ENCODE peak calls at places on chromosomes 6 and 20, in seven cellular contexts. P is choroid plexus epithelial cell; E is ascending aorta; I is nephron progenitor cell; Y is GM23338; N is CD8-positive, alpha-beta T cell; L is GM12865. V is an unnamed sample.

GRCh38 chr6:4723383-4723782 is 52.8 kb upstream of the CDYL start:
- DNase-seq in P (peak), Y (peak), L (no peak), N (peak), I (no peak), E (no peak), V (no peak)

GRCh38 chr6:63672582-63673129 is 37.1 kb downstream of the PHF3 start:
- DNase-seq in P (no peak), Y (no peak), N (no peak), I (no peak), L (peak), E (no peak), V (no peak)

GRCh38 chr20:49987015-49987867 is 4.5 kb downstream of the SNAI1 start:
- DNase-seq in L (no peak), N (no peak), E (no peak), Y (no peak), P (peak), I (no peak), V (no peak)

GRCh38 chr6:69069881-69070280 is 434.8 kb downstream of the ADGRB3 start:
- DNase-seq in Y (no peak), L (no peak), P (peak), I (no peak), E (no peak), N (no peak), V (no peak)

GRCh38 chr6:150233797-150234399 is 91.1 kb downstream of the PPP1R14C start:
- DNase-seq in N (no peak), P (no peak), Y (no peak), I (no peak), E (no peak), L (no peak), V (no peak)

GRCh38 chr6:33826537-33826936 is 22.7 kb upstream of the MLN start:
- DNase-seq in L (no peak), I (no peak), Y (no peak), E (no peak), N (no peak), P (no peak), V (no peak)

GRCh38 chr6:77353129-77353528 is 110.2 kb downstream of the HTR1B start:
- DNase-seq in N (no peak), Y (no peak), E (no peak), I (no peak), L (no peak), P (no peak), V (no peak)

GRCh38 chr6:35213824-35214756 is at the start of gene SCUBE3:
- DNase-seq in E (no peak), N (no peak), I (peak), Y (peak), P (peak), L (peak), V (peak)

GRCh38 chr6:55456016-55456415 is 123.0 kb downstream of the HMGCLL1 start:
- DNase-seq in P (no peak), I (no peak), Y (no peak), E (no peak), N (no peak), L (no peak), V (no peak)

GRCh38 chr20:23357767-23358562 is 4.0 kb upstream of the GZF1 start:
- DNase-seq in N (peak), Y (peak), P (peak), I (peak), L (peak), E (peak), V (peak)
- TF ChIP-seq CTCF in N (no peak), Y (no peak), P (no peak), I (no peak), L (peak), E (no peak), V (peak)

GRCh38 chr6:167465497-167465896 is 140.6 kb downstream of the TTLL2 start:
- DNase-seq in P (no peak), I (no peak), E (no peak), Y (no peak), N (no peak), L (no peak), V (no peak)
- TF ChIP-seq CTCF in P (no peak), I (no peak), E (no peak), Y (no peak), N (no peak), L (no peak), V (no peak)

GRCh38 chr6:98844244-98845161 is 10.1 kb downstream of the POU3F2 start:
- DNase-seq in P (no peak), E (no peak), L (no peak), I (peak), Y (no peak), N (no peak), V (peak)

GRCh38 chr6:98847767-98848538 is 13.6 kb downstream of the POU3F2 start:
- DNase-seq in P (no peak), E (no peak), Y (peak), L (no peak), N (no peak), I (no peak), V (peak)

GRCh38 chr6:98845201-98846020 is 11.0 kb downstream of the POU3F2 start:
- DNase-seq in Y (peak), N (peak), P (peak), I (peak), E (no peak), L (peak), V (peak)

GRCh38 chr6:98847392-98847766 is 13.0 kb downstream of the POU3F2 start:
- DNase-seq in N (no peak), L (no peak), Y (peak), E (no peak), P (no peak), I (no peak), V (no peak)

GRCh38 chr6:98846021-98846380 is 11.6 kb downstream of the POU3F2 start:
- DNase-seq in E (no peak), I (no peak), L (no peak), P (no peak), Y (no peak), N (no peak), V (no peak)
- TF ChIP-seq CTCF in E (no peak), I (no peak), L (no peak), P (no peak), Y (no peak), N (no peak), V (no peak)

GRCh38 chr20:58691405-58691772 is 1.2 kb upstream of the NPEPL1 start:
- DNase-seq in P (no peak), Y (no peak), I (no peak), L (no peak), E (no peak), N (peak), V (no peak)

GRCh38 chr20:58693226-58694006 is 816 bp downstream of the NPEPL1 start:
- DNase-seq in P (no peak), Y (peak), L (peak), I (no peak), E (no peak), N (peak), V (peak)

GRCh38 chr20:58690851-58691250 is 1.7 kb upstream of the NPEPL1 start:
- DNase-seq in P (peak), L (no peak), Y (no peak), I (no peak), E (no peak), N (no peak), V (no peak)

GRCh38 chr20:58692579-58693225 is at the start of gene NPEPL1:
- DNase-seq in P (peak), I (peak), Y (peak), L (peak), E (no peak), N (peak), V (peak)

GRCh38 chr20:58691773-58692578 is 624 bp upstream of the NPEPL1 start:
- DNase-seq in I (no peak), E (peak), Y (no peak), N (peak), L (no peak), P (peak), V (no peak)
- TF ChIP-seq CTCF in I (no peak), E (no peak), Y (no peak), N (no peak), L (no peak), P (no peak), V (no peak)

DNA sequence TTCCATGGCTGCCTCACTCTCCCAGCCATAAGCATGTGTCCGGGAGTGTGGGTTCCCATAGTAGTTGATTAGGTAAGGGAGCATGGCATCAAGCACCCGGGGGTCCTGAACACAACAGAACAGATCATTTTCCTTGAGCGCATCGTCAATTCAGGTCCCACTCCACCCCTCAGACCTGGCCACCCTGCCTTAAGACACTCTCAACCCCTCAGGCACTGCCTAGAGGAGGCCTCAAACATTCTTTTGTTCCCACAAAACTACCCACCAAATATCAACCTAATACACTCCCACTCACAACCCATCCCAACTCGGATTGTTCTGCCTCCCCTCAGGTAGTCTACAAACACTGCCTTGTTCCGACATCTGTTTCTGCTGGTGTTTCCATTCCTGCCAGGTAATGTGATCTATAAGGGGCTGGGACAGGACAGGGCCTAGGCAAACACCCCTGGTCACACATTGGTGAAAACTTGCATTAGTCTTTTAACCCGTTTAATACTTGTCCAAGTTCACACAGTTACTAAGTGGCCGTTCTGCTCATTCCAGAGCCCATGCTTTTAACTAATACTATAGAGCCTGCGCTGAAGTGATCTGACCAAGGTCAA is 1.4 kb downstream of the NFS1 start:
- DNase-seq in I (no peak), P (no peak), E (no peak), L (no peak), N (no peak), Y (no peak), V (no peak)
- TF ChIP-seq CTCF in I (no peak), P (no peak), E (no peak), L (no peak), N (no peak), Y (no peak), V (no peak)

GRCh38 chr20:34998331-34998950 is 42.8 kb downstream of the MYH7B start:
- DNase-seq in I (no peak), E (no peak), N (no peak), L (no peak), P (no peak), Y (peak), V (no peak)
- TF ChIP-seq CTCF in I (no peak), E (no peak), N (no peak), L (no peak), P (no peak), Y (peak), V (no peak)

V was measured in GM13976.